ENCODE peak calls at places on chromosome 9, in four cellular contexts. Z is CD8-positive, alpha-beta T cell; P is astrocyte of the cerebellum; J is fibroblast of pulmonary artery. U is an unnamed sample.

GRCh38 chr9:21825637-21826036 is 23.2 kb downstream of the MTAP start:
- DNase-seq in P (no peak), Z (no peak), J (no peak), U (no peak)

GRCh38 chr9:75664597-75664996 is 225.9 kb upstream of the PCSK5 start:
- DNase-seq in Z (no peak), J (no peak), P (no peak), U (no peak)

GRCh38 chr9:23774266-23774665 is 51.8 kb downstream of the ELAVL2 start:
- DNase-seq in P (no peak), Z (no peak), J (no peak), U (no peak)

GRCh38 chr9:78311075-78311474 is 14.2 kb downstream of the PSAT1 start:
- DNase-seq in Z (no peak), P (no peak), J (no peak), U (no peak)

GRCh38 chr9:98764351-98764750 is 32.0 kb downstream of the ANKS6 start:
- DNase-seq in J (no peak), P (no peak), Z (no peak), U (no peak)

GRCh38 chr9:35814106-35814840 is 569 bp downstream of the HINT2 start:
- DNase-seq in J (peak), P (no peak), Z (peak), U (peak)

GRCh38 chr9:17225407-17225806 is 90.6 kb downstream of the CNTLN start:
- DNase-seq in P (no peak), Z (no peak), J (no peak), U (no peak)

GRCh38 chr9:8845808-8846207 is 1046.2 kb upstream of the DMAC1 start:
- DNase-seq in Z (no peak), J (no peak), P (no peak), U (no peak)

GRCh38 chr9:117548556-117548955 is 133.7 kb upstream of the ASTN2 start:
- DNase-seq in P (no peak), J (no peak), Z (no peak), U (no peak)

GRCh38 chr9:130140701-130141100 is 31.5 kb upstream of the NCS1 start:
- DNase-seq in J (no peak), Z (no peak), P (no peak), U (no peak)

GRCh38 chr9:73073337-73074175 is 78.1 kb upstream of the ANXA1 start:
- DNase-seq in P (no peak), J (no peak), Z (no peak), U (no peak)

GRCh38 chr9:95854386-95855015 is 21.0 kb upstream of the ERCC6L2 start:
- DNase-seq in J (peak), Z (no peak), P (peak), U (no peak)

GRCh38 chr9:97673922-97674321 is 23.2 kb downstream of the XPA start:
- DNase-seq in P (no peak), J (no peak), Z (no peak), U (no peak)

GRCh38 chr9:122228191-122228905 is 409 bp downstream of the LHX6 start:
- DNase-seq in P (no peak), J (no peak), Z (no peak), U (no peak)

GRCh38 chr9:82923410-82924242 is 139.3 kb downstream of the RASEF start:
- DNase-seq in J (no peak), P (peak), Z (no peak), U (no peak)

GRCh38 chr9:83146325-83146724 is 83.4 kb upstream of the RASEF start:
- DNase-seq in P (no peak), Z (no peak), J (no peak), U (no peak)

GRCh38 chr9:132878695-132879064 is at the start of gene SPACA9:
- DNase-seq in Z (peak), P (no peak), J (peak), U (peak)

GRCh38 chr9:126376311-126376902 is 49.8 kb downstream of the MVB12B start:
- DNase-seq in J (no peak), Z (no peak), P (no peak), U (no peak)

GRCh38 chr9:136668983-136669790 is 6.5 kb downstream of the EGFL7 start:
- DNase-seq in P (no peak), Z (no peak), J (no peak), U (no peak)

GRCh38 chr9:130482463-130482862 is 37.7 kb downstream of the ASS1 start:
- DNase-seq in Z (no peak), J (no peak), P (no peak), U (no peak)

GRCh38 chr9:84990416-84990815 is 320.9 kb downstream of the NTRK2 start:
- DNase-seq in P (peak), Z (no peak), J (no peak), U (no peak)

GRCh38 chr9:93326056-93326455 is 125.4 kb upstream of the FAM120A start:
- DNase-seq in J (no peak), P (no peak), Z (no peak), U (no peak)

GRCh38 chr9:93479726-93480125 is 26.3 kb upstream of the FAM120AOS start:
- DNase-seq in P (no peak), J (peak), Z (no peak), U (no peak)

GRCh38 chr9:30504502-30504905 is 1879.9 kb upstream of the ACO1 start:
- DNase-seq in Z (no peak), P (no peak), J (no peak), U (no peak)

GRCh38 chr9:127426756-127427155 is 2.6 kb downstream of the ZNF79 start:
- DNase-seq in J (no peak), Z (no peak), P (no peak), U (peak)

GRCh38 chr9:119114681-119115080 is 254.6 kb downstream of the BRINP1 start:
- DNase-seq in Z (no peak), P (no peak), J (no peak), U (no peak)

GRCh38 chr9:114299286-114300152 is 23.4 kb upstream of the ORM1 start:
- DNase-seq in J (no peak), P (no peak), Z (no peak), U (no peak)

GRCh38 chr9:114309096-114309495 is 13.8 kb upstream of the ORM1 start:
- DNase-seq in J (no peak), Z (no peak), P (no peak), U (no peak)

GRCh38 chr9:136086951-136087740 is 7.9 kb downstream of the NACC2 start:
- DNase-seq in Z (no peak), J (no peak), P (no peak), U (no peak)

GRCh38 chr9:92790542-92791527 is 26.2 kb upstream of the BICD2 start:
- DNase-seq in Z (peak), J (peak), P (peak), U (peak)

GRCh38 chr9:14317667-14318255 is 3.8 kb upstream of the NFIB start:
- DNase-seq in J (no peak), P (no peak), Z (no peak), U (no peak)

GRCh38 chr9:111372297-111372696 is 42.3 kb upstream of the OR2K2 start:
- DNase-seq in Z (no peak), P (no peak), J (no peak), U (no peak)

GRCh38 chr9:124078641-124079040 is 67.1 kb downstream of the LHX2 start:
- DNase-seq in P (peak), Z (no peak), J (peak), U (no peak)

GRCh38 chr9:14554866-14555265 is 138.4 kb downstream of the ZDHHC21 start:
- DNase-seq in P (no peak), J (peak), Z (no peak), U (no peak)

GRCh38 chr9:121651295-121652036 is at the start of gene DAB2IP:
- DNase-seq in J (peak), Z (no peak), P (no peak), U (no peak)

GRCh38 chr9:126869368-126869767 is 8.9 kb downstream of the ZBTB34 start:
- DNase-seq in Z (no peak), P (no peak), J (no peak), U (no peak)

GRCh38 chr9:81045658-81046057 is 643.7 kb downstream of the TLE1 start:
- DNase-seq in Z (no peak), J (no peak), P (no peak), U (no peak)

GRCh38 chr9:137705443-137705863 is 86.6 kb downstream of the EHMT1 start:
- DNase-seq in Z (peak), P (no peak), J (no peak), U (peak)

GRCh38 chr9:100426194-100426531 is 780 bp upstream of the MSANTD3 start:
- DNase-seq in J (no peak), Z (no peak), P (no peak), U (no peak)

GRCh38 chr9:77013932-77014596 is 5.4 kb upstream of the FOXB2 start:
- DNase-seq in Z (no peak), P (no peak), J (no peak), U (no peak)

GRCh38 chr9:77014597-77015263 is 4.7 kb upstream of the FOXB2 start:
- DNase-seq in P (no peak), Z (no peak), J (no peak), U (no peak)

GRCh38 chr9:77016526-77017504 is 2.6 kb upstream of the FOXB2 start:
- DNase-seq in P (no peak), Z (no peak), J (no peak), U (no peak)

GRCh38 chr9:77016111-77016525 is 3.3 kb upstream of the FOXB2 start:
- DNase-seq in P (no peak), J (no peak), Z (no peak), U (no peak)

GRCh38 chr9:77015291-77016048 is 4.0 kb upstream of the FOXB2 start:
- DNase-seq in J (no peak), Z (no peak), P (no peak), U (no peak)
- H3K4me3 ChIP-seq in J (no peak), Z (no peak), P (no peak), U (no peak)

GRCh38 chr9:131559416-131560000 is 14.2 kb downstream of the PRRT1B start:
- DNase-seq in P (no peak), Z (no peak), J (no peak), U (no peak)
- TF ChIP-seq CTCF in P (no peak), Z (no peak), J (no peak), U (no peak)

DNA sequence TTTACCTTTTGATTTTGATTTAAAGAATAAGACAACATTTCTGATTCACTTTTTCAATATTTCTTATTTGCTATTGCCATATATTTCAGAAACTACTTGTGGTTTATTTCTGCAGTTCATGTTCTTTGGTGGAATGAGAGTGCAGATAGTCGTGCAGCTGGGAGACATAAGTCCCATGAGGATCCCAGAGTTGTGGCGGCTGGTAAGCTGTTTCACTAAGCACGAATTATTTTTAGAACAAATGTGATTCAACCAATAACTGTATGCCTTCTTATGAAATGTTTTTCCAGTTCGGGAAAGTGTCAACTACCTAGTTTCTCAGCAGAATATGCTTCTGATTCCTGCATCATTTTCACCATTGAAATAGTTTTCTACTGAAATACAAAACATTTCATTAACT is 8.8 kb downstream of the NIPSNAP3B start:
- DNase-seq in Z (no peak), J (peak), P (no peak), U (peak)
- H3K4me3 ChIP-seq in Z (no peak), J (no peak), P (no peak), U (no peak)

GRCh38 chr9:36999728-37000333 is 34.2 kb downstream of the PAX5 start:
- DNase-seq in P (no peak), Z (no peak), J (no peak), U (peak)
- TF ChIP-seq CTCF in P (no peak), Z (no peak), J (no peak), U (peak)

GRCh38 chr9:684950-685340 is 156.6 kb upstream of the DMRT1 start:
- DNase-seq in Z (no peak), P (no peak), J (peak), U (no peak)

GRCh38 chr9:684055-684949 is 157.2 kb upstream of the DMRT1 start:
- DNase-seq in Z (no peak), J (peak), P (no peak), U (no peak)

GRCh38 chr9:683509-684021 is 157.9 kb upstream of the DMRT1 start:
- DNase-seq in J (no peak), Z (no peak), P (no peak), U (no peak)

GRCh38 chr9:680106-680505 is 161.4 kb upstream of the DMRT1 start:
- DNase-seq in J (no peak), Z (no peak), P (no peak), U (no peak)

DNA sequence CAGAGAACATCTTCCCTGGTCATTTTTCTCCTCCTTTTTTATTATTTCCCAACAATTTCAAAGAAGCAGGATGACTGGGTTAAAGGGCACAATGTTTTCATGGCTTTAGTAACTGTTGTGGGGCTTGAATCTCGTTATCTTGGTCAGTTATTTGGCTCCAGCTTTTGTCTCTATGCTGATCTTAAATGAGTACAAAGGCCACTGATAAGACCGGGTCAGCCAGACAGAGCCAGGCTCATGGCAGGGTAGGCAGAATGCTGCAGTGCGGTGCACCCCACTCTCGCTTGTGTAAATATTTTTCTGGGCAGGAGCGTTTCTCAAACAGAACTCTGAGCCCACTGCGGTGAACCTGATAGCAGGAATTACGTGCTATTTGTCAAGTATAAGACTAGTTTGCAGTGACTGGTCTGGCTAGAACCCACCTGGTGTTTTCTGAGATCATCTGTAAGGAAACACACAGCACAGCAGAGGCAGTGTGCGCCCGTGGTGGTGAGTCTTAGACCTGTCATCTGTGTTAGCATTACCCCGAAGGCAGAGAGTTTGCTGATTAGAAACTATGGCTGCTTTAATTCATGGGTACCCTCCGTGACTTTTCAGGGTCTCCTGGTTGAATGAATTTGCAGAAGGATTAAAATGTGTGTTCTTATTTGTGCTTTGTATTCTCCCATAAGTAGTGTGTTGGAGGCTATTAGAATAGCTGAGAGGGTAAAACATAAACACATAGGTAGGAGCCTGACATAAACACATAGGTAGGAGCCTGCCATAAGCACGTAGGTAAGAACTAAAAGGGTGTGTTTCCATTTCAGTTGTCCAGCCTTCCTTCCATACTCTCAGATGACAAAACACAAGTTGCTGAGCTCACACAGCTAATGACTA is 158.6 kb upstream of the DMRT1 start:
- DNase-seq in P (no peak), J (peak), Z (no peak), U (no peak)
- H3K4me3 ChIP-seq in P (no peak), J (no peak), Z (no peak), U (no peak)

DNA sequence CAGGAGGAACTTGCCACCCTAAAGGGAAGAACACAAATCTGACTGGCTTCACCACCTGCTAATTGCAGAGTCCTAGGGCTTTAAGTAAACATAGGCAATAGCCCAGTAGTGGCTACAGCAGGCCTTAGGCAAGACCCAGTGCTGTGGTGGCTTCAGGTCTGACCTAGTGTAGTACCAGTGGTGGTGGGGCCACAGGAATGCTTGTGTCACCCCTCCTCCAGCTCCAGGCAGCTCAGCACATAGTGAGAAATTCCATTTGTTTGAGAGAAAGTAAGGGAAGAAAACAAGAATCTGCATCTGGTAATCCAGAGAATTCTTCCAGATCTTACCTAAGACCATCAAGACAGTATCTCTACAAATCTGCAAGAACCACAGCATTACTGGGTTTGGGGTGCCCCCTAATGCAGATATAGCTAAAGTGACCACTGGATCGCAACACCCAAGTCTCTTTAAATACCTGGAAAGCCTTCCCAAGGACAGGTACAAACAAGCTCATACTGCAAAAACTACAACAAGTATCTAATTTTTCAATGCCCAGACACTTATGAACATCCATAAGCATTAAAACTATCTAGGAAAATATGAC is 102.6 kb upstream of the TRPM3 start:
- DNase-seq in P (no peak), Z (no peak), J (peak), U (no peak)
- TF ChIP-seq CTCF in P (no peak), Z (no peak), J (no peak), U (no peak)

DNA sequence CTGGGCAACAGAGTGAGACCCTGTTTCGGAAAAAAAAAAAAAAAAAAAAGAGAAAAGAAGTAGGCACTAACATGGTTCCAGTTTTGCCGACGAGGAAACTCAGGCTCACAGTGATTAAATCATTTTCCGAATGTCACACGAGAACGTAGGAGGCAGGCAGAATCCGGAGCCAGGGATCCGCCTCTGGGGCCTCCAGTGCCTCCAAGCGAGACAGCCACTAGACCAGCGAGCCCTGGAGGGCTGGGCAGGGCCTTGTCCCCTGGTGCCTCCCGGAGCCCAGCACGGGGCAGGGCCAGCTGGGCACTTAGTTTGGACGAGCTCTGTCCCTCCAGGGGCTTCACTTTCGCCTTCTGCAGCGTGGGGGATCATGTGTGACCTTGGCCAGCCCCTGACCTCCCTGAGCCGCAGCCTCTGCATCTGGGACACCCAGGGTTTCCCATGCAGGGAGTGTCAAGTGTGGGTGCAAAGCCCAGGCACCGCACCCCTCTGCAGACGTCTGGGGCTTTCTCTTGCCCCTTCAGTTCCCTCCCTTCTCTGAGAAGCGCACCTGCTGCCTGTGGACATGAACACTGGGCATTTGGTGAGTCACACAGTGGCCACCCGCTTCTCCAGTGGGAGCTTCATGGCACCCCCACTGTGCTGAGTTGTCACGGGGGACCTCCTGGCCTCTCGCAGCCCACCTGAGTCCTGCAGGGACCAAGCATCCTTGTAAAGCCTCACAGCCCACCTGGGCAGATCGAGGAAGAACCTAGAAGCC is 80.3 kb downstream of the RXRA start:
- DNase-seq in J (no peak), Z (no peak), P (no peak), U (no peak)
- H3K4me3 ChIP-seq in J (peak), Z (peak), P (no peak), U (peak)

U was measured in GM12865.